ENCODE peak calls at places on chromosome 15, in nine cellular contexts. F is activated CD4-positive, alpha-beta T cell treated with anti-CD3 and anti-CD28 coated beads, Interleukin-2, amount 50 U/mL, for 1 hour; P is right lobe of liver; E is DMS153; D is mammary epithelial cell; J is AG08395; U is Calu3; W is caudate nucleus; S is activated T-helper 1 cell treated with Interleukin-2 at 50 U/mL for 16 hours. Q is an unnamed sample.

GRCh38 chr15:60392986-60393811 is 4.6 kb downstream of the ANXA2 start:
- DNase-seq in E (peak), U (peak), P (peak), D (peak), S (no peak), W (no peak), F (no peak), J (peak), Q (peak)

GRCh38 chr15:57297163-57297593 is 79.1 kb upstream of the CGNL1 start:
- DNase-seq in S (no peak), F (no peak), U (no peak), J (no peak), P (no peak), E (no peak), D (no peak), W (no peak), Q (no peak)

GRCh38 chr15:92624401-92624991 is 31.1 kb downstream of the FAM174B start:
- DNase-seq in F (no peak), P (no peak), W (peak), J (peak), S (no peak), D (no peak), U (no peak), E (no peak), Q (no peak)

GRCh38 chr15:31156226-31156625 is 54.7 kb upstream of the TRPM1 start:
- DNase-seq in J (no peak), U (no peak), P (no peak), E (no peak), F (no peak), W (no peak), D (no peak), S (no peak), Q (no peak)

GRCh38 chr15:51576911-51577500 is 45.6 kb downstream of the DMXL2 start:
- DNase-seq in D (peak), U (no peak), J (peak), F (no peak), P (no peak), W (no peak), E (no peak), S (no peak), Q (peak)

GRCh38 chr15:100686725-100687488 is 84.5 kb downstream of the ASB7 start:
- DNase-seq in E (no peak), U (no peak), P (no peak), D (no peak), F (no peak), S (no peak), J (peak), W (no peak), Q (no peak)

GRCh38 chr15:100728371-100729201 is 126.2 kb downstream of the ASB7 start:
- DNase-seq in D (no peak), E (no peak), J (no peak), W (no peak), P (no peak), F (no peak), S (no peak), U (no peak), Q (no peak)

GRCh38 chr15:73983211-73983727 is 8.8 kb downstream of the STOML1 start:
- DNase-seq in D (peak), F (no peak), P (no peak), J (peak), S (no peak), E (no peak), W (no peak), U (peak), Q (no peak)

GRCh38 chr15:58724471-58724870 is 25.0 kb downstream of the ADAM10 start:
- DNase-seq in U (no peak), S (no peak), P (no peak), J (peak), D (no peak), E (no peak), F (no peak), W (no peak), Q (no peak)

GRCh38 chr15:81111018-81111417 is 23.1 kb upstream of the CFAP161 start:
- DNase-seq in P (no peak), W (no peak), D (peak), F (no peak), J (no peak), U (no peak), E (no peak), S (no peak), Q (no peak)

GRCh38 chr15:85607842-85608241 is 186.9 kb downstream of the KLHL25 start:
- DNase-seq in U (no peak), J (peak), F (no peak), E (no peak), W (no peak), D (peak), P (no peak), S (no peak), Q (no peak)

GRCh38 chr15:35540885-35541284 is 5.1 kb downstream of the DPH6 start:
- DNase-seq in F (no peak), E (no peak), S (no peak), D (no peak), U (no peak), J (peak), W (no peak), P (no peak), Q (no peak)

GRCh38 chr15:36479200-36479896 is 100.1 kb upstream of the CDIN1 start:
- DNase-seq in U (no peak), D (no peak), P (no peak), S (no peak), F (no peak), E (no peak), J (peak), W (no peak), Q (no peak)

GRCh38 chr15:44541282-44541958 is 4.5 kb downstream of the EIF3J start:
- DNase-seq in J (peak), U (no peak), P (no peak), F (no peak), S (no peak), D (peak), W (no peak), E (no peak), Q (peak)

GRCh38 chr15:40941528-40942336 is 11.5 kb upstream of the CHAC1 start:
- DNase-seq in S (peak), U (peak), W (peak), D (peak), P (peak), E (peak), F (peak), J (peak), Q (peak)

GRCh38 chr15:75153084-75153483 is 48.6 kb upstream of the C15orf39 start:
- DNase-seq in W (no peak), S (no peak), U (no peak), D (no peak), F (no peak), E (no peak), P (no peak), J (peak), Q (peak)

Q was measured in LoVo.